ENCODE peak calls at places on chromosomes 4 and X, in ten cellular contexts. G is heart left ventricle, L is astrocyte of the spinal cord, V is mucosa of descending colon, C is tibial nerve, O is HFF-Myc, E is lower leg skin, Z is AG04449, S is IMR-90, P is pancreas. X is an unnamed sample.

GRCh38 chrX:25337841-25338240 is 322.1 kb upstream of the ARX start:
- DNase-seq in G (no peak), L (no peak), V (no peak), C (no peak), O (no peak), E (no peak), Z (no peak), S (no peak), P (no peak), X (no peak)

GRCh38 chrX:118560380-118560932 is 64.8 kb downstream of the DOCK11 start:
- DNase-seq in G (no peak), L (no peak), V (no peak), C (no peak), O (no peak), E (no peak), Z (no peak), S (no peak), P (no peak), X (no peak)

GRCh38 chrX:327660-328126 is 9.1 kb upstream of the GTPBP6 start:
- DNase-seq in G (peak), L (no peak), V (peak), C (no peak), O (no peak), E (no peak), Z (no peak), S (no peak), P (no peak), X (peak)

GRCh38 chr4:123096038-123096437 is 173.6 kb upstream of the NUDT6 start:
- DNase-seq in G (no peak), L (no peak), V (no peak), C (no peak), O (no peak), E (no peak), Z (no peak), S (no peak), P (no peak), X (no peak)

GRCh38 chr4:139099366-139099982 is 77.5 kb downstream of the ELF2 start:
- DNase-seq in G (peak), L (peak), V (no peak), C (peak), O (peak), E (no peak), Z (no peak), S (peak), P (peak), X (no peak)

GRCh38 chr4:8170341-8170740 is 11.7 kb upstream of the ABLIM2 start:
- DNase-seq in G (no peak), L (no peak), V (no peak), C (no peak), O (no peak), E (no peak), Z (no peak), S (no peak), P (no peak), X (no peak)

GRCh38 chr4:160175064-160175643 is 1072.3 kb downstream of the RAPGEF2 start:
- DNase-seq in G (no peak), L (no peak), V (no peak), C (no peak), O (no peak), E (no peak), Z (no peak), S (no peak), P (no peak), X (peak)

GRCh38 chr4:88672987-88673386 is 24.6 kb downstream of the NAP1L5 start:
- DNase-seq in G (no peak), L (peak), V (no peak), C (no peak), O (no peak), E (no peak), Z (no peak), S (peak), P (no peak), X (no peak)

GRCh38 chr4:108116423-108117168 is 52.1 kb downstream of the LEF1 start:
- DNase-seq in G (no peak), L (no peak), V (no peak), C (no peak), O (no peak), E (no peak), Z (no peak), S (no peak), P (no peak), X (no peak)

GRCh38 chrX:103101280-103102042 is 8.5 kb upstream of the NXF3 start:
- DNase-seq in G (no peak), L (no peak), V (no peak), C (no peak), O (no peak), E (no peak), Z (no peak), S (no peak), P (peak), X (no peak)

DNA sequence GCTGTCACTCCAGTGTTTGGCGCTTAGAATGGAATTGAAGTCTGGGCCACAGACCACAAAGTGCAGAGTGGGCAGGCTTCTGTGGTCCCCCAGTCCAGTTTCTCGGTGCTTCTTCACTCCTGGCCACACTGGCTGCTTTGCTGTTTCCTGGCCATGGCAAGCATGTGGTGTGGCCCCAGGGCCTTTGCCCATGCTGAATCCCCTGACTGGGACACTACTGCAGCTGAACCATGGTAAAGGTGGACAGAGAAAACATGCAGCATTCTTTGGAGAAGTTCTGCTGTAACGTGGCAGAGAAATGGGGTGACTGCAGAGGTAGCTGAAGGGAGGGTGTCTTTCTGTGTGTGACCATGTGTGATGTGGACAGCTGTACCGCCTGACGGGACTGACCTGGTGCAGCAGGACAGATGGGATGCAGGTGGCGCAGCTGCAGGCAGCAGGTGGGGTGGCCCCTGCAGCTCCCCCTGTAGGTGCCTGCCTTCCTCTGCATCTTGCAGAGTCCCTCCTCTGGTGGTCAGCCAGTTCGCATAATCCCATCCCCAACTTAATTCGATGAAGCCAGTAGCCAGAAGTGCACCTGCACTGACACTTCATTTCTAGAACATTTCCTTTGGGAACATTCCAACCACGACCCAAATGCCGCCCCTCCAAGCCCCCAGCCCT is 13.2 kb upstream of the S100P start:
- DNase-seq in G (no peak), L (no peak), V (no peak), C (no peak), O (no peak), E (no peak), Z (no peak), S (no peak), P (no peak), X (no peak)
- TF ChIP-seq CTCF in G (no peak), L (no peak), V (no peak), C (no peak), O (peak), E (no peak), Z (peak), S (no peak), P (no peak), X (no peak)

GRCh38 chr4:95638920-95639501 is 90.2 kb upstream of the UNC5C start:
- DNase-seq in G (no peak), L (no peak), V (no peak), C (no peak), O (no peak), E (no peak), Z (no peak), S (no peak), P (no peak), X (no peak)

GRCh38 chr4:95636061-95636460 is 87.3 kb upstream of the UNC5C start:
- DNase-seq in G (no peak), L (no peak), V (no peak), C (no peak), O (no peak), E (no peak), Z (no peak), S (no peak), P (no peak), X (no peak)

GRCh38 chr4:95640337-95640736 is 91.6 kb upstream of the UNC5C start:
- DNase-seq in G (no peak), L (no peak), V (no peak), C (no peak), O (no peak), E (no peak), Z (no peak), S (no peak), P (no peak), X (no peak)

GRCh38 chr4:95641571-95641970 is 92.8 kb upstream of the UNC5C start:
- DNase-seq in G (no peak), L (no peak), V (no peak), C (no peak), O (no peak), E (no peak), Z (no peak), S (no peak), P (no peak), X (no peak)

GRCh38 chr4:95637047-95637600 is 88.4 kb upstream of the UNC5C start:
- DNase-seq in G (no peak), L (peak), V (no peak), C (no peak), O (no peak), E (no peak), Z (no peak), S (no peak), P (no peak), X (no peak)
- H3K4me3 ChIP-seq in G (no peak), L (no peak), V (no peak), C (no peak), O (no peak), E (no peak), Z (no peak), S (no peak), P (no peak), X (no peak)

DNA sequence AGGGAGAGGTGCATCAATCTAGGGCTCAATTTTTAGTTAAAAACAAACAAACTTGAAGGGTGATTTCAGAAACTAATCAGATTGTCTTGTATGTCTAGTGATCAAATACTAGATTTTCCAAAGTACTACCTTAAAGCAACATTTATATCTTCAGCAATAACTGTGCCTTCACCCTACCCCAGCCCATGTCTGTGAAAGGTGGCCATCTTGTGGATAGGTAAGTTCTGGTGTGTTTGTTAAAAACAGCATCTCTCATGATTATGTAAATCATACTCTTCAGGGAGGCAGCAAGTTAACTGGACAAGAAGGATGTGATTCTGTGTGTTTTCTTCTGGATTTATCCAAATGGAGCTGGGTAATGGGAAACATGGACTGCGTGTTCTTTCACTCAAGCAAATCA is 81.4 kb upstream of the ACSL1 start:
- DNase-seq in G (no peak), L (no peak), V (no peak), C (no peak), O (no peak), E (no peak), Z (no peak), S (no peak), P (no peak), X (no peak)
- TF ChIP-seq CTCF in G (no peak), L (no peak), V (no peak), C (no peak), O (no peak), E (no peak), Z (no peak), S (no peak), P (no peak), X (no peak)

DNA sequence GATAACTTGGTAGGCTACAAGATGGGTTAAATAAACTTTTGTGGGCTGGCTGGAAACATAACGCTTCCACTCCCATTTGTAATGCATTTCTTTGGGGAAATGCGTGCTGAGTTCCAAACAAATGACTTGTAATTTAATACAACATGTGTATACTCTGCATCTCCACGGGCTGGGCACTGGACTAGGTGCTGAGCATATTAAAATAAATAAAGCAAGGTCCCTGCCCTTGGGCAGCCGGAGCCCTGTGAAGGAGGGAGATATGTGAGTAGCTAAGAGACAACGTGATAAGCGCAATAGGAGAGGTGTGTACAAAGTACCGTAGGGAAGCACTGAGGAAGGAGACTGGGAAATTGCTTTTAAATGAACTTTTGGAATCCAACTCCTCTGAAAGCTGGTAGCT is 147.2 kb upstream of the RBPJ start:
- DNase-seq in G (no peak), L (peak), V (no peak), C (no peak), O (no peak), E (peak), Z (no peak), S (peak), P (peak), X (no peak)
- H3K4me3 ChIP-seq in G (no peak), L (no peak), V (no peak), C (no peak), O (no peak), E (no peak), Z (no peak), S (no peak), P (no peak), X (no peak)

GRCh38 chr4:118351851-118352827 is 664 bp downstream of the PRSS12 start:
- DNase-seq in G (no peak), L (peak), V (peak), C (peak), O (no peak), E (peak), Z (no peak), S (peak), P (peak), X (peak)
- TF ChIP-seq CTCF in G (no peak), L (no peak), V (no peak), C (no peak), O (no peak), E (no peak), Z (no peak), S (no peak), P (no peak), X (no peak)

GRCh38 chr4:180058731-180059215 is 2184.4 kb upstream of the TENM3 start:
- DNase-seq in G (peak), L (peak), V (peak), C (no peak), O (no peak), E (no peak), Z (no peak), S (peak), P (peak), X (peak)

GRCh38 chr4:180059216-180059881 is 2183.9 kb upstream of the TENM3 start:
- DNase-seq in G (no peak), L (peak), V (peak), C (no peak), O (no peak), E (no peak), Z (no peak), S (no peak), P (no peak), X (peak)

GRCh38 chr4:180060159-180060889 is 2182.9 kb upstream of the TENM3 start:
- DNase-seq in G (no peak), L (peak), V (no peak), C (no peak), O (no peak), E (no peak), Z (no peak), S (peak), P (no peak), X (no peak)

GRCh38 chr4:180057198-180057821 is 2185.9 kb upstream of the TENM3 start:
- DNase-seq in G (no peak), L (peak), V (no peak), C (no peak), O (no peak), E (no peak), Z (no peak), S (no peak), P (no peak), X (no peak)

DNA sequence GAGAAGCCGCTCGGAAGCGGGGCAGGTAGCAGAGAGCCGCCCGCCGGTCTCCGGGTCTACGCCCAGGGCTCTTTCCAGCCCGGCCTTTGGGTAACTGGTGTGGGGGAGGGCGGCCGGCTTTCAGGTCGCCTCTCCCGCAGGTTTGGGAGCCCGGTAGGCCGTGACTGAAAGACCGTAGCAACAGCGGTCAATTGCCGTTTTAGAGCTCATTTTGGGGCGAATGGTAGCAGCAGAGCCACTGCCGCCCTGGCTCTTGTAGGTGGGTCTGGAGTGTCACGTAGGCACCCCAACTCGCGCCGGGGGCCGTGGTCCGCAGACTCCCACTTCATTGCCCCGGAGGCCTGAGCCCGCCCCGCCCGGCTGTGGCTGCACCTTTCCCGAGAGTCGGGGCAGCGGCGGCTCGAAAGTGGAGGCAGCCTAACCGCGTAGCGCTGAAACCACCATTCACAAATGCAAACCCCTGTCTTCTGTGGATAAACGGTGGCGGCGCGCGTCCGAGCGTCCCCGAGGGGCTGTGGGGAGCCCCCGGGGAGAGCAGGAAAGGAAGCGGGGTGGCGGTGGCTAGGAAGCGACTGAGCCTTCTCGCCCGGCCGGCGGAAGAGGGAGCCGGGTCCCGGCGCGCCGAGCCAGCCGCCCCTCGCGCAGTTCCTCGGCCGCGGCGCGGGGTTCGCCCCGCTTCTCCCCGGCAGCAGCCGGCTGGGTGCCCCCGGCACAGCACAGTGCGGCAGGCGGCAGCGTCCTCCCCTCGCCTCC is 2185.1 kb upstream of the TENM3 start:
- DNase-seq in G (no peak), L (peak), V (peak), C (no peak), O (no peak), E (peak), Z (no peak), S (no peak), P (peak), X (peak)
- H3K4me3 ChIP-seq in G (peak), L (peak), V (peak), C (peak), O (peak), E (peak), Z (peak), S (peak), P (peak), X (peak)

GRCh38 chrX:40230646-40231045 is 132.9 kb upstream of the BCOR start:
- DNase-seq in G (no peak), L (no peak), V (no peak), C (no peak), O (no peak), E (no peak), Z (no peak), S (no peak), P (no peak), X (no peak)
- TF ChIP-seq CTCF in G (no peak), L (no peak), V (no peak), C (no peak), O (no peak), E (no peak), Z (no peak), S (no peak), P (no peak), X (no peak)

GRCh38 chr4:39078829-39079228 is 16.8 kb downstream of the KLHL5 start:
- DNase-seq in G (no peak), L (no peak), V (no peak), C (no peak), O (no peak), E (no peak), Z (no peak), S (no peak), P (no peak), X (no peak)
- H3K4me3 ChIP-seq in G (no peak), L (no peak), V (no peak), C (no peak), O (no peak), E (no peak), Z (no peak), S (no peak), P (no peak), X (no peak)

DNA sequence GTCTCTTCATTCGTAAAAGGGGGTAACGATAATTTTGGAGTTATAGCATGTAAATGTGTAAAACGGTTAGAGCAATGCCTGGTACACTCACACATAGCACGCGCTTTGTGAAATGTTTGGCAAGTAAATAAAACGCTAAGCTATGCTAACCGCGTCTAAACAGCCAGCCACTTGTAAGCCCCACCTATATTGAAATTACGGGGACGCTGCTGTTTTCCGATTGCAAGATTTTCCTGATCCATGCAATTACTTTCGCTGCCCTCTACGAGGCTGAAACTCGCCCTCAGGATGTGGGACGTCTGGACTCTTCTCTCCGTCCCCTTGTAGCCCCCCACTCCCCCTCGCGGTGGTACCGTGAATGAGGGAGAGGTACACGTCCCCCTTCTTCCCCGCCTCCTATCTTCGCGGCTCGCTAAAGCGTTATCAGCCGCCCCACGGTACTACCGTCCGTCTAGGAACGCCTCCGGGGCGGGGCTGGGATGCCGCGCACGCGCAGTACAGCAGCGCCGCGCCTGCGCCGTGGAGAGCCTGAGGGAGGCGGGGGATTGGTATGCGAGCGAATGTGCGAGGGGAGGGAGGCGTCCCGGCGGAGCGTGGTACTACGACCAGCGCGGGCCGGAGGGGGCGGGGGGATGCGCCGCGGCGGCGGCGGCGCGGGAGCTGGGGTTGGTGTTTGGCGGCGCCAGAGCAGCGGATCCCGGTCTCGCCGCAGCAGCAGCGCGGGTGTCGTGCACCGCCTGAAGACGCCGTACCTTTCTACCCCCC is at the start of gene STIM2:
- DNase-seq in G (peak), L (peak), V (peak), C (peak), O (peak), E (peak), Z (peak), S (peak), P (peak), X (peak)
- TF ChIP-seq CTCF in G (peak), L (peak), V (no peak), C (peak), O (peak), E (peak), Z (peak), S (peak), P (no peak), X (peak)

DNA sequence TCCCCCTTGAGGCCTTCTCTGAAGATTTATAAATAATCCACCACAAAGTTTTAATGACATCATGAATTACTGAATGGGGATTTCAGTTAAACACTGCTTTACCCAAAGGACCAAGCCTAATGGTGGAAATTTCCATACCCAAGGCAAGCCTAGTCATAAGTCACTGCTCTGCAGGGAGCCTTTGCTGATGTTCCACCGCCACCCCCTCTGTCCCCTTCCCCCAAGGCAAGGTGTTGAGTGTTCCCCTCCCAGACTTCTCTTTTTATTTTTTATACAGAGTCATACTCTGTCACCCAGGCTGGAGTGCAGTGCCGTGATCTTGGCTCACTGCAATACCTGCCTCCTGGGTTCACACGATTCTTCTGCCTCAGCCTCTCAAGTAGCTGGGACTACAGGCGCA is 76.4 kb upstream of the FUNDC1 start:
- DNase-seq in G (no peak), L (no peak), V (no peak), C (no peak), O (no peak), E (no peak), Z (no peak), S (no peak), P (no peak), X (no peak)
- H3K4me3 ChIP-seq in G (no peak), L (no peak), V (no peak), C (no peak), O (no peak), E (no peak), Z (no peak), S (no peak), P (no peak), X (no peak)